ENCODE peak calls at places on chromosomes 1 and 21, in nine cellular contexts. Y is HuH-7.5; A is pons; O is activated CD4-positive, CD25-positive, alpha-beta regulatory T cell treated with anti-CD3 and anti-CD28 coated beads, Interleukin-2, amount 50 U/mL, for 72 hours; D is activated naive CD4-positive, alpha-beta T cell treated with anti-CD3 and anti-CD28 coated beads, Interleukin-2, amount 10 ng/mL, durations not matched to agents 7 days and 5 days; T is stimulated activated CD8-positive, alpha-beta memory T cell treated with anti-CD3 and anti-CD28 coated beads, Interleukin-15, amount 100 ng/mL, for 4 hours; F is amniotic epithelial cell; G is HT1080; Q is T-helper 1 cell. U is an unnamed sample.

GRCh38 chr1:19582318-19582717 is 61.8 kb upstream of the NBL1 start:
- DNase-seq in A (peak; percentile 5), Y (no peak), D (peak; percentile 83), F (peak; percentile 33), T (peak; percentile 60), O (peak; percentile 80), Q (peak; percentile 68), G (peak; percentile 28), U (no peak)

GRCh38 chr1:180229483-180230415 is at the start of gene LHX4:
- DNase-seq in T (no peak), G (peak; percentile 59), A (no peak), Y (peak; percentile 79), O (no peak), D (peak; percentile 55), F (peak; percentile 38), Q (no peak), U (no peak)

GRCh38 chr21:41477641-41478318 is 30.2 kb downstream of the TMPRSS2 start:
- DNase-seq in D (no peak), O (no peak), G (peak; percentile 39), Y (no peak), F (peak; percentile 35), A (peak; percentile 45), T (no peak), Q (no peak), U (no peak)

GRCh38 chr1:241924080-241924808 is 33.3 kb upstream of the BECN2 start:
- DNase-seq in D (no peak), T (no peak), F (peak; percentile 39), Q (no peak), Y (no peak), A (no peak), G (no peak), O (no peak), U (peak; percentile 33)

GRCh38 chr1:914253-914890 is 9.4 kb upstream of the SAMD11 start:
- DNase-seq in D (peak; percentile 18), G (no peak), F (no peak), O (no peak), Q (no peak), A (no peak), T (no peak), Y (no peak), U (no peak)

GRCh38 chr1:77725706-77726105 is 33.9 kb downstream of the USP33 start:
- DNase-seq in A (no peak), D (no peak), Q (no peak), O (no peak), Y (no peak), F (no peak), G (no peak), T (no peak), U (no peak)

GRCh38 chr1:41765109-41765655 is 153.5 kb downstream of the HIVEP3 start:
- DNase-seq in Y (no peak), O (no peak), Q (no peak), F (no peak), T (no peak), D (no peak), G (no peak), A (peak; percentile 70), U (no peak)

GRCh38 chr1:219755234-219755633 is 142.3 kb upstream of the ZC3H11B start:
- DNase-seq in G (no peak), D (no peak), F (no peak), Y (no peak), T (no peak), O (no peak), Q (no peak), A (no peak), U (no peak)

GRCh38 chr1:43858324-43858723 is 75.3 kb upstream of the ARTN start:
- DNase-seq in D (no peak), G (peak; percentile 99), F (peak; percentile 95), O (no peak), A (peak; percentile 31), Y (no peak), Q (no peak), T (no peak), U (peak; percentile 27)

GRCh38 chr1:154485106-154485505 is 16.9 kb upstream of the TDRD10 start:
- DNase-seq in Q (no peak), T (no peak), O (no peak), F (no peak), A (no peak), G (no peak), Y (no peak), D (no peak), U (no peak)

GRCh38 chr1:217253985-217254384 is 376.9 kb downstream of the GPATCH2 start:
- DNase-seq in F (no peak), D (no peak), A (no peak), G (no peak), O (no peak), T (no peak), Q (no peak), Y (no peak), U (no peak)

GRCh38 chr1:20486457-20487235 is 636 bp upstream of the CAMK2N1 start:
- DNase-seq in T (no peak), F (peak; percentile 81), Q (no peak), G (peak; percentile 28), Y (peak; percentile 88), O (no peak), A (peak; percentile 76), D (peak; percentile 21), U (peak; percentile 84)

U was measured in HepG2.